ENCODE peak calls at places on chromosomes 3 and 15, in seven cellular contexts. One of them, this sample, is unnamed.

GRCh38 chr15:40368701-40369473 is 10.9 kb downstream of the DISP2 start:
- DNase-seq in heart left ventricle: no peak
- DNase-seq in esophagus squamous epithelium: no peak
- DNase-seq in activated T-helper 1 cell treated with anti-CD3 and anti-CD28 coated beads, Interleukin-2, amount 50 U/mL, for 16 hours: no peak
- DNase-seq in NCI-H2081: no peak
- DNase-seq in Right ventricle myocardium inferior: no peak
- DNase-seq in HFF-Myc: no peak
- DNase-seq in this sample: no peak

GRCh38 chr3:118909751-118910150 is 124.9 kb downstream of the IGSF11 start:
- DNase-seq in heart left ventricle: no peak
- DNase-seq in esophagus squamous epithelium: no peak
- DNase-seq in activated T-helper 1 cell treated with anti-CD3 and anti-CD28 coated beads, Interleukin-2, amount 50 U/mL, for 16 hours: no peak
- DNase-seq in NCI-H2081: no peak
- DNase-seq in Right ventricle myocardium inferior: no peak
- DNase-seq in HFF-Myc: no peak
- DNase-seq in this sample: no peak

GRCh38 chr15:25947336-25948080 is 84.4 kb upstream of the ATP10A start:
- DNase-seq in heart left ventricle: no peak
- DNase-seq in esophagus squamous epithelium: no peak
- DNase-seq in activated T-helper 1 cell treated with anti-CD3 and anti-CD28 coated beads, Interleukin-2, amount 50 U/mL, for 16 hours: no peak
- DNase-seq in NCI-H2081: peak
- DNase-seq in Right ventricle myocardium inferior: no peak
- DNase-seq in HFF-Myc: no peak
- DNase-seq in this sample: no peak

GRCh38 chr3:79651536-79652065 is 116.2 kb downstream of the ROBO1 start:
- DNase-seq in heart left ventricle: no peak
- DNase-seq in esophagus squamous epithelium: no peak
- DNase-seq in activated T-helper 1 cell treated with anti-CD3 and anti-CD28 coated beads, Interleukin-2, amount 50 U/mL, for 16 hours: no peak
- DNase-seq in NCI-H2081: peak
- DNase-seq in Right ventricle myocardium inferior: no peak
- DNase-seq in HFF-Myc: no peak
- DNase-seq in this sample: no peak

GRCh38 chr15:85457392-85457968 is 77.1 kb downstream of the AKAP13 start:
- DNase-seq in heart left ventricle: no peak
- DNase-seq in esophagus squamous epithelium: no peak
- DNase-seq in activated T-helper 1 cell treated with anti-CD3 and anti-CD28 coated beads, Interleukin-2, amount 50 U/mL, for 16 hours: no peak
- DNase-seq in NCI-H2081: no peak
- DNase-seq in Right ventricle myocardium inferior: no peak
- DNase-seq in HFF-Myc: no peak
- DNase-seq in this sample: no peak

GRCh38 chr3:5294360-5294759 is 106.9 kb downstream of the EDEM1 start:
- DNase-seq in heart left ventricle: no peak
- DNase-seq in esophagus squamous epithelium: no peak
- DNase-seq in activated T-helper 1 cell treated with anti-CD3 and anti-CD28 coated beads, Interleukin-2, amount 50 U/mL, for 16 hours: no peak
- DNase-seq in NCI-H2081: no peak
- DNase-seq in Right ventricle myocardium inferior: no peak
- DNase-seq in HFF-Myc: no peak
- DNase-seq in this sample: peak

GRCh38 chr3:20336572-20336971 is 150.6 kb upstream of the SGO1 start:
- DNase-seq in heart left ventricle: no peak
- DNase-seq in esophagus squamous epithelium: no peak
- DNase-seq in activated T-helper 1 cell treated with anti-CD3 and anti-CD28 coated beads, Interleukin-2, amount 50 U/mL, for 16 hours: no peak
- DNase-seq in NCI-H2081: no peak
- DNase-seq in Right ventricle myocardium inferior: no peak
- DNase-seq in HFF-Myc: no peak
- DNase-seq in this sample: no peak

GRCh38 chr3:12670365-12670764 is 6.4 kb upstream of the RAF1 start:
- DNase-seq in heart left ventricle: no peak
- DNase-seq in esophagus squamous epithelium: no peak
- DNase-seq in activated T-helper 1 cell treated with anti-CD3 and anti-CD28 coated beads, Interleukin-2, amount 50 U/mL, for 16 hours: no peak
- DNase-seq in NCI-H2081: no peak
- DNase-seq in Right ventricle myocardium inferior: no peak
- DNase-seq in HFF-Myc: no peak
- DNase-seq in this sample: no peak

GRCh38 chr3:14861031-14861430 is 42.3 kb downstream of the FGD5 start:
- DNase-seq in heart left ventricle: peak
- DNase-seq in esophagus squamous epithelium: no peak
- DNase-seq in activated T-helper 1 cell treated with anti-CD3 and anti-CD28 coated beads, Interleukin-2, amount 50 U/mL, for 16 hours: no peak
- DNase-seq in NCI-H2081: no peak
- DNase-seq in Right ventricle myocardium inferior: no peak
- DNase-seq in HFF-Myc: no peak
- DNase-seq in this sample: no peak

GRCh38 chr3:114563720-114564119 is 269.9 kb downstream of the TIGIT start:
- DNase-seq in heart left ventricle: no peak
- DNase-seq in esophagus squamous epithelium: no peak
- DNase-seq in activated T-helper 1 cell treated with anti-CD3 and anti-CD28 coated beads, Interleukin-2, amount 50 U/mL, for 16 hours: no peak
- DNase-seq in NCI-H2081: no peak
- DNase-seq in Right ventricle myocardium inferior: no peak
- DNase-seq in HFF-Myc: no peak
- DNase-seq in this sample: no peak

GRCh38 chr3:43707998-43708397 is 17.3 kb downstream of the ABHD5 start:
- DNase-seq in heart left ventricle: no peak
- DNase-seq in esophagus squamous epithelium: no peak
- DNase-seq in activated T-helper 1 cell treated with anti-CD3 and anti-CD28 coated beads, Interleukin-2, amount 50 U/mL, for 16 hours: no peak
- DNase-seq in NCI-H2081: no peak
- DNase-seq in Right ventricle myocardium inferior: no peak
- DNase-seq in HFF-Myc: peak
- DNase-seq in this sample: peak

This sample was measured in A172.